ENCODE peak calls at places on chromosome 21, in eight cellular contexts. P is Karpas-422; M is Panc1; V is transverse colon; R is naive thymus-derived CD4-positive, alpha-beta T cell; C is fibroblast of mammary gland; Y is dorsolateral prefrontal cortex; Z is GM23338. E is an unnamed sample.

GRCh38 chr21:16007933-16008332 is 278.2 kb downstream of the USP25 start:
- DNase-seq in P (no peak), M (no peak), V (no peak), R (no peak), C (no peak), Y (no peak), Z (no peak), E (no peak)

GRCh38 chr21:32335601-32336575 is 37.2 kb downstream of the MRAP start:
- DNase-seq in P (no peak), M (no peak), V (no peak), R (no peak), C (no peak), Y (peak; percentile 90), Z (no peak), E (no peak)

GRCh38 chr21:38352536-38353219 is 95.9 kb downstream of the KCNJ15 start:
- DNase-seq in P (peak; percentile 66), M (no peak), V (peak; percentile 59), R (peak; percentile 18), C (peak; percentile 86), Y (peak; percentile 35), Z (peak; percentile 87), E (peak; percentile 27)

GRCh38 chr21:14236180-14236579 is 20.2 kb downstream of the RBM11 start:
- DNase-seq in P (no peak), M (no peak), V (no peak), R (no peak), C (no peak), Y (no peak), Z (peak; percentile 30), E (no peak)

GRCh38 chr21:37899141-37899540 is 17.1 kb downstream of the KCNJ6 start:
- DNase-seq in P (no peak), M (no peak), V (no peak), R (no peak), C (no peak), Y (no peak), Z (no peak), E (no peak)

GRCh38 chr21:34351786-34352241 is 12.0 kb upstream of the KCNE2 start:
- DNase-seq in P (peak; percentile 86), M (no peak), V (peak; percentile 51), R (no peak), C (peak; percentile 17), Y (peak; percentile 60), Z (peak; percentile 57), E (peak; percentile 36)

GRCh38 chr21:34609244-34609950 is 5.5 kb downstream of the RCAN1 start:
- DNase-seq in P (no peak), M (no peak), V (no peak), R (no peak), C (no peak), Y (no peak), Z (no peak), E (no peak)

GRCh38 chr21:16605588-16605987 is 875.8 kb downstream of the USP25 start:
- DNase-seq in P (no peak), M (no peak), V (no peak), R (no peak), C (peak; percentile 15), Y (no peak), Z (peak; percentile 12), E (no peak)

GRCh38 chr21:38913120-38913975 is 107.6 kb downstream of the ETS2 start:
- DNase-seq in P (no peak), M (no peak), V (peak; percentile 93), R (no peak), C (peak; percentile 84), Y (no peak), Z (peak; percentile 78), E (no peak)

GRCh38 chr21:32562426-32562825 is 22.9 kb downstream of the TCP10L start:
- DNase-seq in P (peak; percentile 53), M (no peak), V (peak; percentile 22), R (no peak), C (peak; percentile 84), Y (no peak), Z (peak; percentile 77), E (no peak)

GRCh38 chr21:31803039-31804007 is 69.5 kb upstream of the HUNK start:
- DNase-seq in P (no peak), M (no peak), V (no peak), R (no peak), C (no peak), Y (no peak), Z (no peak), E (no peak)

GRCh38 chr21:32392299-32392879 is 423 bp downstream of the URB1 start:
- DNase-seq in P (peak; percentile 57), M (no peak), V (no peak), R (no peak), C (no peak), Y (no peak), Z (no peak), E (no peak)

GRCh38 chr21:33325222-33326067 is 675 bp downstream of the IFNAR1 start:
- DNase-seq in P (peak; percentile 73), M (no peak), V (peak; percentile 81), R (peak; percentile 69), C (peak; percentile 81), Y (peak; percentile 60), Z (peak; percentile 24), E (no peak)

GRCh38 chr21:29256125-29256895 is 42.4 kb upstream of the BACH1 start:
- DNase-seq in P (no peak), M (no peak), V (no peak), R (no peak), C (no peak), Y (no peak), Z (no peak), E (no peak)

GRCh38 chr21:32940079-32941014 is 85.4 kb upstream of the OLIG2 start:
- DNase-seq in P (peak; percentile 81), M (peak; percentile 22), V (peak; percentile 41), R (peak; percentile 23), C (peak; percentile 46), Y (peak; percentile 47), Z (peak; percentile 89), E (peak; percentile 63)

GRCh38 chr21:34915364-34915834 is 133.7 kb downstream of the RUNX1 start:
- DNase-seq in P (no peak), M (no peak), V (no peak), R (no peak), C (peak; percentile 49), Y (no peak), Z (peak; percentile 10), E (no peak)

GRCh38 chr21:16773206-16773605 is 739.6 kb upstream of the CXADR start:
- DNase-seq in P (no peak), M (no peak), V (no peak), R (no peak), C (no peak), Y (no peak), Z (no peak), E (no peak)

GRCh38 chr21:33021150-33021549 is 4.6 kb upstream of the OLIG2 start:
- DNase-seq in P (no peak), M (no peak), V (no peak), R (no peak), C (no peak), Y (no peak), Z (no peak), E (no peak)

GRCh38 chr21:41765393-41765950 is 1.4 kb downstream of the RIPK4 start:
- DNase-seq in P (no peak), M (no peak), V (no peak), R (no peak), C (no peak), Y (no peak), Z (no peak), E (no peak)
- H3K4me3 ChIP-seq in P (no peak overlapping the region), M (peak overlapping the region; percentile 91), V (no peak overlapping the region), R (no peak overlapping the region), C (no peak overlapping the region), Y (no peak overlapping the region), Z (peak overlapping the region; percentile 77), E (no peak overlapping the region)

DNA sequence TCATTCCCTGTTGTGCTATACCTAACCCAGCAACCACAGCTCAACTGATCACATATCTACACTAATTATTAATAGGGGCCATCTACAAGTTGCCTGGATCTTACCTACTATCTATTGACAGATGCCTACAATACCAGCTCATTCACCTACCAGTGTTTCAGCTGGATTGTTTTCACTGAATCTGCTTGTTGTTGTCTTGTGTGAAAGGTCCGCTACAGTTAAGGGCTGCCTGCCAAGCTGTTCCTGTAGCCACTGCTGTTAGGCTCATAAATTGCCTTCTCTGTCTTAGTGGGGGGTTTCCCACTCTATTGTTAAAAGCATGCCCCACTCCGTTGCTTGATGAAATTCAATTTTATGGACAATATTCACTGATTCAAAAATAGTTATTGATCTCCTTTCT is 199.7 kb upstream of the TMPRSS15 start:
- DNase-seq in P (no peak), M (no peak), V (no peak), R (no peak), C (no peak), Y (no peak), Z (no peak), E (no peak)
- H3K4me3 ChIP-seq in P (no peak overlapping the region), M (no peak overlapping the region), V (no peak overlapping the region), R (no peak overlapping the region), C (no peak overlapping the region), Y (no peak overlapping the region), Z (no peak overlapping the region), E (no peak overlapping the region)

GRCh38 chr21:45362748-45363145 is 42.2 kb upstream of the COL18A1 start:
- DNase-seq in P (no peak), M (no peak), V (no peak), R (no peak), C (no peak), Y (no peak), Z (no peak), E (no peak)

GRCh38 chr21:45365608-45366241 is 39.2 kb upstream of the COL18A1 start:
- DNase-seq in P (no peak), M (no peak), V (no peak), R (no peak), C (peak; percentile 55), Y (no peak), Z (peak; percentile 89), E (no peak)

GRCh38 chr21:45365186-45365607 is 39.8 kb upstream of the COL18A1 start:
- DNase-seq in P (no peak), M (no peak), V (no peak), R (no peak), C (no peak), Y (no peak), Z (no peak), E (no peak)

GRCh38 chr21:45364464-45365185 is 40.3 kb upstream of the COL18A1 start:
- DNase-seq in P (no peak), M (no peak), V (no peak), R (no peak), C (peak; percentile 92), Y (no peak), Z (no peak), E (no peak)

DNA sequence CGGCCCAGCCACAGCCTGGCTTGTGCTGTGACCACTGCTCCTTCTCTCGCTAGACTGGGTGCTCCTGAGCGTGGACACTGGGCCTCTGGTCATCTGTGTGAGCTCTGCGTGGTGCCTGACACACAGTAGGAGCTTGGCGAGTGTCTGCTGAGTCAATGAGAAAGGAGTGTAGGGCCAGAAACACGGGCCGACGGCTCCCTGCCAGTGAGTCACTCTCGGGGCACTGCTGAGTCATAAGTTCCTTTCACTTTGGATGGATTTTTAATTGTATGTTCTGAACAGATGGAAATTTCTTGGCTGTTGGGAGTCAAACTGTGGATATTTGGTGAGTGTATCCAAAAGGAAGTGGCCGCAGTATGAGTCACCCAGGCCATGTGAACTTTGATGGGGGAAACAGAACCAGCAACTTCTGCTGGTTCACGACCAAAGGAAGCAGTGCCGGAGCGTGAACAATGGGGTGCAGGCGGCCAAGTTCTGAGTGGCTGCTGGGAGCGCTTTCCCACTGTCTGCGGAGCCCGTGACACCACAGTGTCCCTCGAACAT is 41.0 kb upstream of the COL18A1 start:
- DNase-seq in P (no peak), M (peak; percentile 88), V (peak; percentile 66), R (no peak), C (peak; percentile 100), Y (peak; percentile 71), Z (no peak), E (no peak)
- H3K4me3 ChIP-seq in P (no peak overlapping the region), M (no peak overlapping the region), V (no peak overlapping the region), R (no peak overlapping the region), C (no peak overlapping the region), Y (peak overlapping the region; percentile 10), Z (no peak overlapping the region), E (no peak overlapping the region)

GRCh38 chr21:36069713-36070573 is at the start of gene CBR1:
- DNase-seq in P (peak; percentile 93), M (no peak), V (peak; percentile 96), R (peak; percentile 83), C (peak; percentile 92), Y (peak; percentile 94), Z (peak; percentile 90), E (no peak)
- H3K4me3 ChIP-seq in P (peak within 1 kb of the TSS; percentile 72), M (peak within 1 kb of the TSS; percentile 54), V (peak within 1 kb of the TSS; percentile 48), R (peak within 1 kb of the TSS; percentile 73), C (peak within 1 kb of the TSS; percentile 77), Y (peak within 1 kb of the TSS; percentile 91), Z (peak within 1 kb of the TSS; percentile 78), E (no peak within 1 kb of the TSS)

E was measured in Jurkat, Clone E6-1.